ENCODE peak calls at places on chromosome 13, in ten cellular contexts. Z is brain microvascular endothelial cell, H is GM23248, U is NCI-H2081, V is sigmoid colon, B is EL, S is dermis microvascular lymphatic vessel endothelial cell, F is HL-60, P is MCF 10A, E is ELR. A is an unnamed sample.

GRCh38 chr13:107271226-107271625 is 703.3 kb upstream of the ARGLU1 start:
- DNase-seq in Z (peak), H (peak), U (peak), V (no peak), S (peak), B (no peak), F (no peak), E (no peak), P (peak), A (no peak)

GRCh38 chr13:112885782-112886268 is 83.2 kb upstream of the MCF2L start:
- DNase-seq in F (no peak), Z (peak), V (peak), E (peak), B (peak), H (peak), S (peak), P (no peak), U (peak), A (no peak)

GRCh38 chr13:30276178-30276577 is 31.2 kb downstream of the KATNAL1 start:
- DNase-seq in P (no peak), Z (no peak), U (no peak), B (no peak), V (no peak), S (no peak), E (no peak), F (no peak), H (no peak), A (no peak)

GRCh38 chr13:36475468-36475867 is 43.2 kb downstream of the CCNA1 start:
- DNase-seq in V (no peak), F (no peak), B (peak), Z (peak), H (no peak), S (peak), U (peak), E (peak), P (peak), A (no peak)

GRCh38 chr13:97259787-97260641 is 37.9 kb downstream of the MBNL2 start:
- DNase-seq in U (no peak), F (no peak), V (no peak), B (peak), E (peak), Z (peak), H (peak), S (peak), P (peak), A (no peak)

GRCh38 chr13:21834511-21834910 is 163.6 kb downstream of the FGF9 start:
- DNase-seq in Z (no peak), E (no peak), S (no peak), B (no peak), P (no peak), V (no peak), U (no peak), H (no peak), F (no peak), A (no peak)

GRCh38 chr13:45882626-45883025 is 31.1 kb upstream of the SIAH3 start:
- DNase-seq in P (no peak), E (no peak), B (no peak), U (no peak), Z (no peak), S (no peak), V (no peak), F (no peak), H (no peak), A (no peak)

GRCh38 chr13:45817833-45818232 is 33.7 kb downstream of the SIAH3 start:
- DNase-seq in H (no peak), S (peak), P (peak), E (peak), U (no peak), B (no peak), Z (peak), V (no peak), F (no peak), A (no peak)

GRCh38 chr13:35649162-35649561 is 172.7 kb upstream of the MAB21L1 start:
- DNase-seq in F (no peak), V (no peak), E (no peak), U (no peak), H (peak), B (peak), S (no peak), Z (no peak), P (peak), A (no peak)

GRCh38 chr13:34035676-34036325 is 217.9 kb downstream of the RFC3 start:
- DNase-seq in H (peak), B (peak), P (peak), Z (no peak), U (no peak), S (no peak), V (no peak), F (no peak), E (peak), A (no peak)

GRCh38 chr13:103694033-103694432 is 627.8 kb upstream of the SLC10A2 start:
- DNase-seq in F (no peak), U (no peak), E (no peak), H (no peak), B (no peak), Z (no peak), S (no peak), P (no peak), V (no peak), A (no peak)

GRCh38 chr13:81987677-81988357 is 1646.9 kb upstream of the SPRY2 start:
- DNase-seq in B (no peak), V (no peak), F (no peak), S (no peak), E (no peak), Z (no peak), U (peak), P (no peak), H (no peak), A (no peak)

GRCh38 chr13:22114630-22115311 is 443.9 kb downstream of the FGF9 start:
- DNase-seq in S (no peak), H (peak), Z (no peak), B (no peak), V (no peak), P (no peak), E (no peak), F (peak), U (no peak), A (no peak)

GRCh38 chr13:47426126-47426849 is 529.4 kb upstream of the HTR2A start:
- DNase-seq in V (peak), Z (peak), S (no peak), B (peak), H (peak), F (no peak), U (no peak), P (peak), E (peak), A (no peak)

GRCh38 chr13:45628094-45628493 is 12.6 kb upstream of the ERICH6B start:
- DNase-seq in E (no peak), H (no peak), U (no peak), S (no peak), Z (no peak), B (no peak), V (no peak), F (no peak), P (no peak), A (no peak)

GRCh38 chr13:78662467-78662866 is 3.5 kb upstream of the OBI1 start:
- DNase-seq in V (no peak), S (no peak), P (no peak), U (no peak), F (no peak), Z (no peak), B (no peak), E (no peak), H (no peak), A (no peak)

GRCh38 chr13:44906230-44906629 is 83.0 kb downstream of the NUFIP1 start:
- DNase-seq in V (no peak), U (no peak), B (no peak), S (no peak), H (peak), P (no peak), F (no peak), E (no peak), Z (no peak), A (no peak)

GRCh38 chr13:39468306-39468705 is 134.7 kb downstream of the LHFPL6 start:
- DNase-seq in P (no peak), V (no peak), B (no peak), Z (no peak), E (no peak), H (no peak), S (no peak), U (no peak), F (no peak), A (no peak)

A was measured in stimulated activated CD4-positive, alpha-beta T cell treated with anti-CD3 and anti-CD28 coated beads, Interleukin-2, amount 100 ng/mL, for 48 hours.